ENCODE peak calls at places on chromosomes 4 and X, in ten cellular contexts. D, Y, R, H, U, N, Q, Z, V and E are unnamed samples.
A peak's percentile ranks its signal among the peaks of the same experiment; 100 is the strongest.

GRCh38 chr4:118979712-118980111 is 91.1 kb downstream of the SYNPO2 start:
- DNase-seq in Z (no peak), N (no peak), R (no peak), V (no peak), Q (no peak), H (no peak), Y (no peak), U (no peak), D (no peak), E (no peak)

GRCh38 chrX:128891554-128891953 is 631.7 kb downstream of the SMARCA1 start:
- DNase-seq in U (no peak), Y (no peak), H (no peak), Q (no peak), V (no peak), Z (no peak), R (no peak), N (no peak), D (no peak), E (no peak)

GRCh38 chr4:81378398-81378797 is 93.3 kb downstream of the RASGEF1B start:
- DNase-seq in V (no peak), Y (no peak), R (no peak), D (no peak), Q (peak; percentile 10), Z (no peak), N (no peak), H (no peak), U (no peak), E (no peak)

GRCh38 chr4:59664771-59665170 is 1535.4 kb upstream of the ADGRL3 start:
- DNase-seq in N (no peak), Y (no peak), H (no peak), D (no peak), V (no peak), Z (no peak), Q (no peak), U (no peak), R (no peak), E (no peak)

GRCh38 chr4:8148159-8148558 is 10.5 kb downstream of the ABLIM2 start:
- DNase-seq in D (no peak), Q (no peak), H (no peak), V (no peak), U (no peak), N (peak; percentile 42), R (no peak), Z (no peak), Y (no peak), E (no peak)

GRCh38 chrX:23937100-23937499 is 29.3 kb downstream of the CXorf58 start:
- DNase-seq in R (no peak), H (no peak), V (no peak), U (no peak), Y (no peak), Q (peak; percentile 13), N (peak; percentile 55), D (peak; percentile 26), Z (no peak), E (no peak)

GRCh38 chr4:8272472-8273428 is 3.2 kb downstream of the HTRA3 start:
- DNase-seq in U (no peak), Q (peak; percentile 39), Z (no peak), D (no peak), N (no peak), Y (no peak), V (no peak), H (no peak), R (no peak), E (no peak)

GRCh38 chr4:107966903-107967302 is 22.8 kb upstream of the HADH start:
- DNase-seq in Y (no peak), U (no peak), H (no peak), V (no peak), Q (no peak), N (no peak), D (no peak), R (no peak), Z (no peak), E (no peak)

GRCh38 chrX:97790850-97791249 is 907.1 kb downstream of the RPA4 start:
- DNase-seq in H (no peak), Y (no peak), U (no peak), Z (no peak), Q (no peak), N (no peak), R (no peak), D (no peak), V (no peak), E (no peak)

GRCh38 chr4:128863314-128864075 is 54.0 kb downstream of the JADE1 start:
- DNase-seq in U (peak; percentile 72), Z (peak; percentile 74), Q (peak; percentile 82), Y (peak; percentile 24), N (peak; percentile 97), V (peak; percentile 53), R (peak; percentile 71), H (peak; percentile 26), D (peak; percentile 67), E (peak; percentile 25)

GRCh38 chr4:16122784-16123183 is 39.0 kb upstream of the PROM1 start:
- DNase-seq in D (no peak), U (no peak), Q (no peak), H (no peak), Z (peak; percentile 53), Y (peak; percentile 2), V (no peak), R (peak; percentile 55), N (no peak), E (no peak)

GRCh38 chrX:152904151-152905080 is 6.5 kb downstream of the ZNF185 start:
- DNase-seq in R (peak; percentile 45), Q (peak; percentile 50), N (peak; percentile 86), Z (peak; percentile 31), V (peak; percentile 12), U (peak; percentile 33), Y (peak; percentile 17), H (peak; percentile 7), D (peak; percentile 36), E (no peak)

GRCh38 chr4:61442936-61443335 is 242.8 kb downstream of the ADGRL3 start:
- DNase-seq in D (peak; percentile 43), N (no peak), H (no peak), U (no peak), Q (peak; percentile 37), Y (no peak), R (no peak), Z (no peak), V (no peak), E (no peak)

GRCh38 chrX:18146954-18147353 is 73.7 kb downstream of the BEND2 start:
- DNase-seq in U (no peak), H (no peak), Q (peak; percentile 6), Z (peak; percentile 3), R (peak; percentile 1), Y (no peak), N (peak; percentile 76), D (peak; percentile 14), V (no peak), E (no peak)

GRCh38 chr4:60296381-60296780 is 903.7 kb upstream of the ADGRL3 start:
- DNase-seq in Z (no peak), Y (no peak), H (no peak), D (no peak), R (no peak), U (no peak), N (no peak), Q (no peak), V (no peak), E (no peak)

GRCh38 chr4:102789317-102789717 is 28.5 kb upstream of the MANBA start:
- DNase-seq in H (no peak), U (no peak), Z (no peak), V (no peak), R (no peak), Q (peak; percentile 91), N (no peak), D (peak; percentile 84), Y (no peak), E (no peak)

GRCh38 chrX:120751683-120752082 is 121.8 kb upstream of the C1GALT1C1 start:
- DNase-seq in V (no peak), Z (no peak), R (no peak), D (no peak), U (no peak), Q (no peak), N (no peak), H (no peak), Y (no peak), E (no peak)

GRCh38 chr4:122588453-122589238 is 32.2 kb downstream of the IL21 start:
- DNase-seq in N (no peak), U (no peak), Q (peak; percentile 58), Y (no peak), V (no peak), R (no peak), Z (no peak), D (peak; percentile 59), H (no peak), E (no peak)